ENCODE peak calls at places on chromosome 9, in four cellular contexts. C is PC-3; E is SHP77 treated with DMSO at 0.1 percent for 48 hours; U is stimulated activated CD4-positive, alpha-beta T cell treated with anti-CD3 and anti-CD28 coated beads, Interleukin-4, amount 100 ng/mL, for 48 hours. F is an unnamed sample.
A peak's percentile ranks its signal among the peaks of the same experiment; 100 is the strongest.

GRCh38 chr9:89464991-89465390 is 32.9 kb downstream of the SEMA4D start:
- DNase-seq in C (no peak), U (no peak), E (no peak), F (peak; percentile 82)

GRCh38 chr9:112437406-112437805 is 49.2 kb upstream of the KIAA1958 start:
- DNase-seq in U (no peak), E (no peak), C (no peak), F (no peak)

GRCh38 chr9:33265211-33265885 is 499 bp downstream of the CHMP5 start:
- DNase-seq in E (no peak), U (no peak), C (no peak), F (no peak)

GRCh38 chr9:110895141-110895912 is 142.9 kb downstream of the LPAR1 start:
- DNase-seq in U (no peak), C (no peak), E (no peak), F (no peak)

GRCh38 chr9:94922098-94922607 is 195.7 kb downstream of the AOPEP start:
- DNase-seq in E (no peak), C (peak; percentile 87), U (no peak), F (peak; percentile 92)

GRCh38 chr9:11966804-11967203 is 726.4 kb upstream of the TYRP1 start:
- DNase-seq in U (no peak), E (no peak), C (no peak), F (no peak)

GRCh38 chr9:83469722-83470121 is 68.5 kb downstream of the FRMD3 start:
- DNase-seq in U (no peak), C (no peak), E (no peak), F (no peak)

GRCh38 chr9:28059192-28059591 is 485.9 kb upstream of the C9orf72 start:
- DNase-seq in U (no peak), C (no peak), E (no peak), F (no peak)

GRCh38 chr9:68546596-68547390 is 6.1 kb upstream of the TMEM252 start:
- DNase-seq in U (no peak), E (no peak), C (no peak), F (no peak)

GRCh38 chr9:68844623-68845612 is 139.9 kb downstream of the PIP5K1B start:
- DNase-seq in U (no peak), E (no peak), C (peak; percentile 24), F (peak; percentile 18)